ENCODE peak calls at places on chromosome 10, in nine cellular contexts. One of them, this sample, is unnamed.

GRCh38 chr10:88783734-88784133 is 18.8 kb upstream of the LIPM start:
- DNase-seq in adrenal gland: no peak
- DNase-seq in right lobe of liver: no peak
- DNase-seq in mucosa of descending colon: no peak
- DNase-seq in fibroblast of the aortic adventitia: no peak
- DNase-seq in K562: no peak
- DNase-seq in endothelial cell of umbilical vein: no peak
- DNase-seq in Peyer's patch: no peak
- DNase-seq in sigmoid colon: no peak
- DNase-seq in this sample: no peak

GRCh38 chr10:119398996-119399395 is 143.5 kb downstream of the RGS10 start:
- DNase-seq in adrenal gland: no peak
- DNase-seq in right lobe of liver: no peak
- DNase-seq in fibroblast of the aortic adventitia: peak
- DNase-seq in endothelial cell of umbilical vein: no peak
- DNase-seq in Peyer's patch: no peak
- DNase-seq in K562: no peak
- DNase-seq in mucosa of descending colon: no peak
- DNase-seq in sigmoid colon: no peak
- DNase-seq in this sample: peak

GRCh38 chr10:34908472-34908871 is 93.4 kb upstream of the PARD3 start:
- DNase-seq in adrenal gland: no peak
- DNase-seq in K562: no peak
- DNase-seq in right lobe of liver: no peak
- DNase-seq in fibroblast of the aortic adventitia: peak
- DNase-seq in sigmoid colon: peak
- DNase-seq in mucosa of descending colon: no peak
- DNase-seq in endothelial cell of umbilical vein: no peak
- DNase-seq in Peyer's patch: no peak
- DNase-seq in this sample: no peak

GRCh38 chr10:44878704-44879530 is 32.2 kb upstream of the TMEM72 start:
- DNase-seq in adrenal gland: peak
- DNase-seq in fibroblast of the aortic adventitia: peak
- DNase-seq in mucosa of descending colon: peak
- DNase-seq in endothelial cell of umbilical vein: peak
- DNase-seq in sigmoid colon: peak
- DNase-seq in right lobe of liver: peak
- DNase-seq in K562: peak
- DNase-seq in Peyer's patch: peak
- DNase-seq in this sample: peak

GRCh38 chr10:91251430-91252056 is 31.1 kb downstream of the PCGF5 start:
- DNase-seq in sigmoid colon: peak
- DNase-seq in adrenal gland: peak
- DNase-seq in right lobe of liver: peak
- DNase-seq in K562: peak
- DNase-seq in Peyer's patch: no peak
- DNase-seq in endothelial cell of umbilical vein: peak
- DNase-seq in mucosa of descending colon: no peak
- DNase-seq in fibroblast of the aortic adventitia: peak
- DNase-seq in this sample: peak

GRCh38 chr10:5645944-5646617 is 20.3 kb downstream of the ASB13 start:
- DNase-seq in sigmoid colon: no peak
- DNase-seq in endothelial cell of umbilical vein: no peak
- DNase-seq in right lobe of liver: no peak
- DNase-seq in Peyer's patch: peak
- DNase-seq in mucosa of descending colon: no peak
- DNase-seq in fibroblast of the aortic adventitia: no peak
- DNase-seq in K562: no peak
- DNase-seq in adrenal gland: no peak
- DNase-seq in this sample: no peak

GRCh38 chr10:50275650-50276235 is 24.4 kb upstream of the ASAH2 start:
- DNase-seq in fibroblast of the aortic adventitia: peak
- DNase-seq in adrenal gland: peak
- DNase-seq in mucosa of descending colon: peak
- DNase-seq in K562: peak
- DNase-seq in sigmoid colon: no peak
- DNase-seq in endothelial cell of umbilical vein: peak
- DNase-seq in Peyer's patch: peak
- DNase-seq in right lobe of liver: peak
- DNase-seq in this sample: peak

GRCh38 chr10:72272689-72273409 is 875 bp upstream of the DDIT4 start:
- DNase-seq in endothelial cell of umbilical vein: peak
- DNase-seq in right lobe of liver: peak
- DNase-seq in K562: peak
- DNase-seq in fibroblast of the aortic adventitia: peak
- DNase-seq in sigmoid colon: peak
- DNase-seq in Peyer's patch: peak
- DNase-seq in adrenal gland: peak
- DNase-seq in mucosa of descending colon: peak
- DNase-seq in this sample: peak

GRCh38 chr10:23412223-23412622 is 26.7 kb upstream of the OTUD1 start:
- DNase-seq in mucosa of descending colon: no peak
- DNase-seq in sigmoid colon: no peak
- DNase-seq in right lobe of liver: no peak
- DNase-seq in fibroblast of the aortic adventitia: peak
- DNase-seq in adrenal gland: no peak
- DNase-seq in Peyer's patch: no peak
- DNase-seq in K562: no peak
- DNase-seq in endothelial cell of umbilical vein: no peak
- DNase-seq in this sample: no peak

GRCh38 chr10:28012990-28013389 is 14.1 kb upstream of the ODAD2 start:
- DNase-seq in mucosa of descending colon: no peak
- DNase-seq in K562: no peak
- DNase-seq in adrenal gland: no peak
- DNase-seq in Peyer's patch: no peak
- DNase-seq in endothelial cell of umbilical vein: no peak
- DNase-seq in sigmoid colon: no peak
- DNase-seq in right lobe of liver: no peak
- DNase-seq in fibroblast of the aortic adventitia: no peak
- DNase-seq in this sample: no peak

GRCh38 chr10:98642281-98642680 is 195.5 kb upstream of the HPS1 start:
- DNase-seq in adrenal gland: no peak
- DNase-seq in Peyer's patch: no peak
- DNase-seq in sigmoid colon: no peak
- DNase-seq in right lobe of liver: no peak
- DNase-seq in fibroblast of the aortic adventitia: no peak
- DNase-seq in mucosa of descending colon: no peak
- DNase-seq in K562: no peak
- DNase-seq in endothelial cell of umbilical vein: no peak
- DNase-seq in this sample: no peak

GRCh38 chr10:117688358-117688757 is 145.8 kb downstream of the EMX2 start:
- DNase-seq in Peyer's patch: no peak
- DNase-seq in sigmoid colon: no peak
- DNase-seq in adrenal gland: no peak
- DNase-seq in fibroblast of the aortic adventitia: no peak
- DNase-seq in right lobe of liver: no peak
- DNase-seq in K562: no peak
- DNase-seq in mucosa of descending colon: no peak
- DNase-seq in endothelial cell of umbilical vein: no peak
- DNase-seq in this sample: no peak

GRCh38 chr10:115514895-115515294 is 421.7 kb downstream of the ATRNL1 start:
- DNase-seq in Peyer's patch: no peak
- DNase-seq in K562: no peak
- DNase-seq in fibroblast of the aortic adventitia: no peak
- DNase-seq in adrenal gland: no peak
- DNase-seq in mucosa of descending colon: no peak
- DNase-seq in right lobe of liver: no peak
- DNase-seq in endothelial cell of umbilical vein: no peak
- DNase-seq in sigmoid colon: no peak
- DNase-seq in this sample: no peak

GRCh38 chr10:6875229-6875544 is 295.1 kb upstream of the PRKCQ start:
- DNase-seq in endothelial cell of umbilical vein: no peak
- DNase-seq in K562: no peak
- DNase-seq in adrenal gland: no peak
- DNase-seq in mucosa of descending colon: no peak
- DNase-seq in fibroblast of the aortic adventitia: no peak
- DNase-seq in Peyer's patch: no peak
- DNase-seq in right lobe of liver: no peak
- DNase-seq in sigmoid colon: no peak
- DNase-seq in this sample: no peak

GRCh38 chr10:71382757-71383156 is 14.0 kb upstream of the CDH23 start:
- DNase-seq in fibroblast of the aortic adventitia: peak
- DNase-seq in adrenal gland: no peak
- DNase-seq in mucosa of descending colon: no peak
- DNase-seq in endothelial cell of umbilical vein: no peak
- DNase-seq in sigmoid colon: no peak
- DNase-seq in right lobe of liver: no peak
- DNase-seq in K562: peak
- DNase-seq in Peyer's patch: no peak
- DNase-seq in this sample: no peak

GRCh38 chr10:36303896-36304295 is 661.8 kb upstream of the FZD8 start:
- DNase-seq in fibroblast of the aortic adventitia: no peak
- DNase-seq in K562: no peak
- DNase-seq in adrenal gland: no peak
- DNase-seq in sigmoid colon: no peak
- DNase-seq in Peyer's patch: no peak
- DNase-seq in mucosa of descending colon: no peak
- DNase-seq in endothelial cell of umbilical vein: no peak
- DNase-seq in right lobe of liver: no peak
- DNase-seq in this sample: no peak

DNA sequence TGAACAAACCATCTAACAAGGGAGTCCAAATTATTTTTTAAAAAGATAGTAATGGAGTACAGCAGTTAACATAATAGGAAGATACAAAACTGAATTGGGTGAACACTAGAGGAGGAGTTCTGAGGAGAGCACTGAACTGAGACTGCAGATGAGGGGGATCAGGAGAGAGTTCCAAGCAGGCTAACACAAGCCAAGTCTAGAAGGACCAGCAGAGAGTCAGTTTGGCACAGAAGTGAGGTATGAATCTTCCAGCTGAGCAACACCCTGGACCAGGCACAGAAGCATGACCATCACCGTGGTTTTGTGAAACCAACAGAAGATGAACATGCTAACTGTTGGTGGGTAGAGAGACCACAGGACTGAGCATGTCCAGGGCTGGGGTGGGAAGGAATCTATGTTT is 30.8 kb upstream of the PLCE1 start:
- DNase-seq in mucosa of descending colon: no peak
- DNase-seq in Peyer's patch: no peak
- DNase-seq in right lobe of liver: no peak
- DNase-seq in adrenal gland: no peak
- DNase-seq in K562: no peak
- DNase-seq in endothelial cell of umbilical vein: no peak
- DNase-seq in fibroblast of the aortic adventitia: no peak
- DNase-seq in sigmoid colon: no peak
- DNase-seq in this sample: no peak
- H3K4me3 ChIP-seq in mucosa of descending colon: no peak
- H3K4me3 ChIP-seq in Peyer's patch: no peak
- H3K4me3 ChIP-seq in right lobe of liver: no peak
- H3K4me3 ChIP-seq in adrenal gland: no peak
- H3K4me3 ChIP-seq in K562: no peak
- H3K4me3 ChIP-seq in endothelial cell of umbilical vein: no peak
- H3K4me3 ChIP-seq in fibroblast of the aortic adventitia: no peak
- H3K4me3 ChIP-seq in sigmoid colon: no peak
- H3K4me3 ChIP-seq in this sample: no peak

GRCh38 chr10:124717358-124717757 is 26.8 kb downstream of the FAM53B start:
- DNase-seq in mucosa of descending colon: no peak
- DNase-seq in right lobe of liver: no peak
- DNase-seq in Peyer's patch: no peak
- DNase-seq in sigmoid colon: no peak
- DNase-seq in fibroblast of the aortic adventitia: no peak
- DNase-seq in endothelial cell of umbilical vein: no peak
- DNase-seq in K562: no peak
- DNase-seq in adrenal gland: no peak
- DNase-seq in this sample: no peak

GRCh38 chr10:124717911-124718734 is 26.1 kb downstream of the FAM53B start:
- DNase-seq in K562: peak
- DNase-seq in endothelial cell of umbilical vein: peak
- DNase-seq in sigmoid colon: no peak
- DNase-seq in adrenal gland: no peak
- DNase-seq in mucosa of descending colon: no peak
- DNase-seq in fibroblast of the aortic adventitia: no peak
- DNase-seq in Peyer's patch: no peak
- DNase-seq in right lobe of liver: no peak
- DNase-seq in this sample: no peak

GRCh38 chr10:124721295-124722052 is 22.7 kb downstream of the FAM53B start:
- DNase-seq in right lobe of liver: no peak
- DNase-seq in Peyer's patch: no peak
- DNase-seq in K562: no peak
- DNase-seq in endothelial cell of umbilical vein: peak
- DNase-seq in mucosa of descending colon: peak
- DNase-seq in sigmoid colon: peak
- DNase-seq in fibroblast of the aortic adventitia: no peak
- DNase-seq in adrenal gland: peak
- DNase-seq in this sample: peak

GRCh38 chr10:124722812-124723783 is 21.1 kb downstream of the FAM53B start:
- DNase-seq in fibroblast of the aortic adventitia: no peak
- DNase-seq in endothelial cell of umbilical vein: peak
- DNase-seq in sigmoid colon: peak
- DNase-seq in Peyer's patch: peak
- DNase-seq in right lobe of liver: no peak
- DNase-seq in K562: peak
- DNase-seq in mucosa of descending colon: peak
- DNase-seq in adrenal gland: peak
- DNase-seq in this sample: no peak

GRCh38 chr10:124719213-124719851 is 24.8 kb downstream of the FAM53B start:
- DNase-seq in Peyer's patch: peak
- DNase-seq in right lobe of liver: no peak
- DNase-seq in sigmoid colon: peak
- DNase-seq in mucosa of descending colon: peak
- DNase-seq in fibroblast of the aortic adventitia: peak
- DNase-seq in endothelial cell of umbilical vein: peak
- DNase-seq in K562: peak
- DNase-seq in adrenal gland: peak
- DNase-seq in this sample: peak
- TF ChIP-seq CTCF in Peyer's patch: peak
- TF ChIP-seq CTCF in right lobe of liver: peak
- TF ChIP-seq CTCF in sigmoid colon: peak
- TF ChIP-seq CTCF in mucosa of descending colon: no peak
- TF ChIP-seq CTCF in fibroblast of the aortic adventitia: peak
- TF ChIP-seq CTCF in endothelial cell of umbilical vein: peak
- TF ChIP-seq CTCF in K562: peak
- TF ChIP-seq CTCF in adrenal gland: peak
- TF ChIP-seq CTCF in this sample: peak

GRCh38 chr10:103850572-103850895 is 4.8 kb downstream of the SH3PXD2A start:
- DNase-seq in endothelial cell of umbilical vein: no peak
- DNase-seq in mucosa of descending colon: no peak
- DNase-seq in sigmoid colon: peak
- DNase-seq in K562: no peak
- DNase-seq in fibroblast of the aortic adventitia: peak
- DNase-seq in Peyer's patch: no peak
- DNase-seq in adrenal gland: no peak
- DNase-seq in right lobe of liver: no peak
- DNase-seq in this sample: no peak
- H3K4me3 ChIP-seq in endothelial cell of umbilical vein: no peak
- H3K4me3 ChIP-seq in mucosa of descending colon: no peak
- H3K4me3 ChIP-seq in sigmoid colon: no peak
- H3K4me3 ChIP-seq in K562: no peak
- H3K4me3 ChIP-seq in fibroblast of the aortic adventitia: peak
- H3K4me3 ChIP-seq in Peyer's patch: no peak
- H3K4me3 ChIP-seq in adrenal gland: no peak
- H3K4me3 ChIP-seq in right lobe of liver: no peak
- H3K4me3 ChIP-seq in this sample: peak

DNA sequence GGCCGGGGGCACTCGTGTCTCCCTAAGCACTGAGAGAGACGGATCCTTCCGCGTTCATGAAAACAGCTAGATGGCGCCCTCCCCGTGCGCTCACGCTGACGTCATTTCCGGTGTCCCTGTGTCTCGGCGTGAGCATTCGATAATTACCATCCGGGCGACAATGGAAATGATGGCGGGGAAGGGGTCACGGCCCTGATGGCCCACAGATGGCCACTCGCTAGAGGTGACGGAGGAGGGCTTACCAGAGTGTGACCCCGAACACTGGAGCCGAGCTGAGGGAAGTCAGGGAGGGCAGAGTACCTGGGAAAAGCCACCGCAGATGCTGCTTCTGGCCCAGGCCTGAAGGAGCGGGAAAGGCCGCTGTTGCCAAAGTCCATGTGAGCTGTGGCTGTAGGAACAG is 222.9 kb downstream of the TCERG1L start:
- DNase-seq in mucosa of descending colon: no peak
- DNase-seq in endothelial cell of umbilical vein: no peak
- DNase-seq in adrenal gland: no peak
- DNase-seq in sigmoid colon: peak
- DNase-seq in Peyer's patch: no peak
- DNase-seq in right lobe of liver: no peak
- DNase-seq in fibroblast of the aortic adventitia: no peak
- DNase-seq in K562: peak
- DNase-seq in this sample: no peak
- TF ChIP-seq CTCF in mucosa of descending colon: no peak
- TF ChIP-seq CTCF in endothelial cell of umbilical vein: no peak
- TF ChIP-seq CTCF in adrenal gland: no peak
- TF ChIP-seq CTCF in sigmoid colon: no peak
- TF ChIP-seq CTCF in Peyer's patch: no peak
- TF ChIP-seq CTCF in right lobe of liver: no peak
- TF ChIP-seq CTCF in fibroblast of the aortic adventitia: no peak
- TF ChIP-seq CTCF in K562: peak
- TF ChIP-seq CTCF in this sample: no peak